ENCODE peak calls at places on chromosomes 13 and 19, in five cellular contexts. A is GM23338; U is naive thymus-derived CD8-positive, alpha-beta T cell; X is amygdala; O is M059J. F is an unnamed sample.

GRCh38 chr13:25686831-25687495 is 315.2 kb downstream of the ATP8A2 start:
- DNase-seq in A (no peak), O (no peak), U (no peak), X (no peak), F (no peak)

GRCh38 chr19:3538965-3539742 is at the start of gene TEKTIP1:
- DNase-seq in U (no peak), X (no peak), A (peak; percentile 51), O (peak; percentile 48), F (no peak)

GRCh38 chr19:10861118-10861651 is 10.2 kb upstream of the CARM1 start:
- DNase-seq in O (peak; percentile 52), U (no peak), A (peak; percentile 83), X (no peak), F (no peak)

GRCh38 chr19:16038196-16038695 is 38.0 kb upstream of the TPM4 start:
- DNase-seq in A (no peak), X (no peak), O (no peak), U (no peak), F (no peak)

GRCh38 chr19:32677657-32678056 is 2.0 kb downstream of the RGS9BP start:
- DNase-seq in A (peak; percentile 54), U (no peak), O (no peak), X (no peak), F (no peak)

GRCh38 chr19:44806271-44806670 is 2.6 kb upstream of the BCAM start:
- DNase-seq in O (no peak), U (no peak), X (no peak), A (no peak), F (no peak)

GRCh38 chr13:30346159-30346788 is 38.9 kb upstream of the KATNAL1 start:
- DNase-seq in X (no peak), U (peak; percentile 87), O (no peak), A (no peak), F (peak; percentile 26)

GRCh38 chr19:40662925-40663711 is 27.3 kb downstream of the NUMBL start:
- DNase-seq in U (peak; percentile 92), X (peak; percentile 77), O (peak; percentile 79), A (peak; percentile 94), F (peak; percentile 87)

GRCh38 chr19:15452111-15453047 is 2.6 kb upstream of the WIZ start:
- DNase-seq in U (no peak), O (peak; percentile 85), X (peak; percentile 47), A (peak; percentile 99), F (no peak)

GRCh38 chr19:1053176-1054101 is 13.5 kb upstream of the ARHGAP45 start:
- DNase-seq in A (no peak), X (no peak), U (no peak), O (no peak), F (no peak)

GRCh38 chr19:43847884-43848283 is 20.8 kb downstream of the ZNF283 start:
- DNase-seq in U (no peak), A (peak; percentile 55), O (no peak), X (no peak), F (no peak)

GRCh38 chr19:45816236-45817009 is 1.3 kb upstream of the RSPH6A start:
- DNase-seq in A (peak; percentile 60), U (no peak), O (no peak), X (no peak), F (no peak)

GRCh38 chr19:29807870-29808405 is 3.9 kb upstream of the CCNE1 start:
- DNase-seq in A (no peak), X (no peak), U (no peak), O (no peak), F (no peak)

GRCh38 chr19:16381756-16382401 is 57.3 kb downstream of the KLF2 start:
- DNase-seq in U (no peak), X (peak; percentile 66), O (no peak), A (no peak), F (no peak)

GRCh38 chr19:38003427-38004099 is 96.6 kb downstream of the SIPA1L3 start:
- DNase-seq in A (peak; percentile 84), X (peak; percentile 53), O (peak; percentile 99), U (no peak), F (no peak)

GRCh38 chr19:13051581-13052165 is 51.0 kb downstream of the LYL1 start:
- DNase-seq in X (no peak), U (no peak), A (peak; percentile 95), O (peak; percentile 22), F (no peak)

F was measured in effector CD8-positive, alpha-beta T cell.